ENCODE peak calls at places on chromosome 12, in five cellular contexts. T is CD8-positive, alpha-beta T cell; C is body of pancreas; U is CD8-positive, alpha-beta memory T cell; A is right atrium auricular region. G is an unnamed sample.

GRCh38 chr12:116436561-116437249 is 122.5 kb upstream of the MAP1LC3B2 start:
- DNase-seq in A (no peak), U (no peak), C (peak; percentile 53), T (no peak), G (no peak)

GRCh38 chr12:122197612-122197966 is 5.9 kb upstream of the B3GNT4 start:
- DNase-seq in C (no peak), T (no peak), A (no peak), U (no peak), G (no peak)

GRCh38 chr12:42757735-42758134 is 168.2 kb upstream of the PRICKLE1 start:
- DNase-seq in A (no peak), T (no peak), C (no peak), U (no peak), G (no peak)

GRCh38 chr12:2650261-2651060 is 144.3 kb upstream of the FKBP4 start:
- DNase-seq in C (no peak), U (no peak), A (no peak), T (no peak), G (no peak)

GRCh38 chr12:121084229-121084628 is 45.2 kb upstream of the OASL start:
- DNase-seq in A (no peak), T (no peak), C (no peak), U (no peak), G (no peak)

GRCh38 chr12:9751204-9752144 is 9.2 kb downstream of the CD69 start:
- DNase-seq in U (no peak), C (no peak), T (no peak), A (no peak), G (peak; percentile 41)

GRCh38 chr12:130938186-130938585 is 15.5 kb upstream of the ADGRD1 start:
- DNase-seq in T (no peak), U (no peak), A (no peak), C (no peak), G (no peak)

GRCh38 chr12:101243074-101243473 is 33.0 kb upstream of the SLC5A8 start:
- DNase-seq in A (no peak), C (no peak), U (no peak), T (no peak), G (no peak)

GRCh38 chr12:56682323-56682722 is 5.8 kb downstream of the PTGES3 start:
- DNase-seq in T (no peak), U (no peak), C (no peak), A (no peak), G (no peak)

GRCh38 chr12:48927261-48927660 is 2.0 kb upstream of the FKBP11 start:
- DNase-seq in A (no peak), T (no peak), U (no peak), C (no peak), G (no peak)

GRCh38 chr12:25287610-25288009 is 36.9 kb upstream of the KRAS start:
- DNase-seq in C (no peak), U (no peak), T (no peak), A (no peak), G (no peak)

GRCh38 chr12:130423991-130424857 is 86.5 kb downstream of the PIWIL1 start:
- DNase-seq in C (no peak), U (no peak), T (peak; percentile 39), A (no peak), G (no peak)

GRCh38 chr12:125228519-125229260 is 163.5 kb downstream of the AACS start:
- DNase-seq in C (no peak), U (no peak), T (no peak), A (no peak), G (no peak)

GRCh38 chr12:1083888-1084262 is 92.9 kb downstream of the ERC1 start:
- DNase-seq in A (no peak), C (peak; percentile 49), U (no peak), T (no peak), G (no peak)

GRCh38 chr12:591571-592505 is 71.4 kb downstream of the NINJ2 start:
- DNase-seq in U (no peak), T (no peak), A (peak; percentile 79), C (peak; percentile 92), G (no peak)

GRCh38 chr12:51128905-51129304 is 44.0 kb downstream of the TFCP2 start:
- DNase-seq in T (no peak), U (no peak), C (no peak), A (no peak), G (no peak)

GRCh38 chr12:102957339-102958050 is at the start of gene ASCL1:
- DNase-seq in T (no peak), A (no peak), C (no peak), U (no peak), G (no peak)
- H3K4me3 ChIP-seq in T (no peak within 1 kb of the TSS), A (peak within 1 kb of the TSS; percentile 21), C (no peak within 1 kb of the TSS), U (no peak within 1 kb of the TSS), G (no peak within 1 kb of the TSS)

DNA sequence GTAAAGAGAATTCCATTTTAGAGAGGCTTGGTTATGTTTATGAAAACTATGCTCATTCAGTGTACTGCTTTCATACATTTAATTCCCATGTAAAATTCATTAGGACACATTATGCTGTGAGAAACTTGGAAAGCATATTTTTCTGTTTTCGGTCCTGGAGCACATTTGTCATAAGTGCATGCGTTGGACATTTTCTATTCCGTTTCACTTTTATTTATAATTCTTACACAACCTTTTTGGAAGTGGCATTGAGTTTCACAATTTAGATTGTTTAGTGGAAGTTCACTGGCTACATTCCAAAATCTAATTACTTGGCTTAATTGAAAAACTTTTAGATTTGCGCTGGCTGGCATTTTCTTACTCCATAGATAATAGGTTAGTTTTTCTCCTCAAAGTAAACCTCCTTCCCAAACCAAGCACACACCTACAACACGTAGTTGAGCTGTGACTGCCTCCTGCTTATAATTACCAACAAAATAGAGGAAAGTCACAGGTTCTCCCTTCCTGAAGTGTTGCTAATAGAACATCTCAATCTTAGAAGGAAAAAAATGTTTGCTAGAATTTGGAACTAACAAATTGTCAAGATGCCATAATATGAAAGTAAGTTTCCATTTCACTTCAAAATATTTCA is 938.5 kb downstream of the TRHDE start:
- DNase-seq in U (no peak), T (no peak), C (no peak), A (no peak), G (no peak)
- H3K27ac ChIP-seq in U (no peak overlapping the region), T (no peak overlapping the region), C (no peak overlapping the region), A (no peak overlapping the region), G (no peak overlapping the region)

DNA sequence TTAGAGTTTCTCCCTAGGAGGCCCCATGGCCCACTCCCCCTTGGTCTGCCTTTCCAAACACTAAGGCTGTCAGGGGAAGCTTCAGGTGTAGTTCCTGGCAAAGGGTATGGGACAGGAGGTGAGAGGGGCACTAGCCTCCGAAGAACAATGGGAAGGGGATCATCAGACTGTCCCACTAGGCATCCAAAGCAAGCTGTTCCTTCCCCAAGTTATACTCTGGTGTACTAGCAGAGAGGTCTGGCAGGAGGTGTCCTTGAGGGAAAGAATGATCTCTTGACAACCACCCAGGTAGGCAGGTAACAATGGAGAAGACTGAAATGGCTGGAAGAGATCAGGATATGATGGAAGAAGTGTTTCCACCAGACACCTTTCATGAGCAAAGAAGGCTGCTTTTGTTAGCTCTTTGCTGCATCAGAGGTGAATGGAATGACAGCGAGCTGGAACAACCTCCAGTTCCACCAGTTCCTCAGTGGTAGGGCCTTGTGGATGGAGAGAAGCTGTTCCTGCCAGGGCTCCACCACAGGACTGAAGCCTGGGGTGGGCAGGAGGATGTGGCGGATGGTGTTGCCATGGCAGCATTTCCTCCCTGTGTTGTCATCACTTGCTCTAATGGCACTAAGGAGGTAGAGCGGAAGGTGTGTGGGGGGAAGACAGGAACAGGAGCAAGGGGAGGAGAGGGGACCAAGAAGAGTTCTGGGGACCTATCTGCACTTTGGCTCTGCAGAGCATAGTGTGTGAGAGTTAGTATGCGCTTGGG is 2.3 kb upstream of the AGAP2 start:
- DNase-seq in T (peak; percentile 87), U (peak; percentile 71), A (no peak), C (no peak), G (peak; percentile 89)
- H3K4me1 ChIP-seq in T (peaks cover 50% of the 10 kb centered on the region), U (peaks cover 56% of the 10 kb centered on the region), A (peaks cover 46% of the 10 kb centered on the region), C (peaks cover 42% of the 10 kb centered on the region), G (peaks cover 67% of the 10 kb centered on the region)

GRCh38 chr12:108853426-108853825 is 4.0 kb downstream of the SSH1 start:
- DNase-seq in U (no peak), A (no peak), T (no peak), C (no peak), G (no peak)
- H3K4me3 ChIP-seq in U (no peak overlapping the region), A (no peak overlapping the region), T (no peak overlapping the region), C (no peak overlapping the region), G (no peak overlapping the region)